ENCODE peak calls at places on chromosome 5, in seven cellular contexts. One of them, this sample, is unnamed.

GRCh38 chr5:170267431-170268152 is 30.0 kb downstream of the LCP2 start:
- DNase-seq in AG04450: peak
- DNase-seq in hepatocyte: peak
- DNase-seq in tibial artery: peak
- DNase-seq in retinal pigment epithelial cell: peak
- DNase-seq in coronary artery: no peak
- DNase-seq in mesothelial cell of epicardium: peak
- DNase-seq in this sample: peak

GRCh38 chr5:174529925-174530681 is 194.3 kb upstream of the MSX2 start:
- DNase-seq in coronary artery: no peak
- DNase-seq in AG04450: no peak
- DNase-seq in mesothelial cell of epicardium: no peak
- DNase-seq in retinal pigment epithelial cell: no peak
- DNase-seq in hepatocyte: no peak
- DNase-seq in tibial artery: no peak
- DNase-seq in this sample: no peak

GRCh38 chr5:150241298-150242225 is 48.0 kb downstream of the CAMK2A start:
- DNase-seq in mesothelial cell of epicardium: no peak
- DNase-seq in AG04450: no peak
- DNase-seq in retinal pigment epithelial cell: no peak
- DNase-seq in coronary artery: no peak
- DNase-seq in tibial artery: no peak
- DNase-seq in hepatocyte: no peak
- DNase-seq in this sample: no peak

GRCh38 chr5:177440211-177440989 is 6.2 kb upstream of the PRR7 start:
- DNase-seq in retinal pigment epithelial cell: no peak
- DNase-seq in mesothelial cell of epicardium: no peak
- DNase-seq in hepatocyte: no peak
- DNase-seq in AG04450: no peak
- DNase-seq in tibial artery: no peak
- DNase-seq in coronary artery: no peak
- DNase-seq in this sample: no peak

GRCh38 chr5:77990020-77990419 is 213.9 kb upstream of the TBCA start:
- DNase-seq in coronary artery: no peak
- DNase-seq in mesothelial cell of epicardium: no peak
- DNase-seq in retinal pigment epithelial cell: no peak
- DNase-seq in AG04450: no peak
- DNase-seq in tibial artery: no peak
- DNase-seq in hepatocyte: no peak
- DNase-seq in this sample: no peak

GRCh38 chr5:63127054-63127453 is 548.4 kb downstream of the LRRC70 start:
- DNase-seq in AG04450: no peak
- DNase-seq in tibial artery: no peak
- DNase-seq in hepatocyte: no peak
- DNase-seq in coronary artery: no peak
- DNase-seq in mesothelial cell of epicardium: no peak
- DNase-seq in retinal pigment epithelial cell: no peak
- DNase-seq in this sample: no peak

GRCh38 chr5:155098433-155098832 is 84.9 kb downstream of the KIF4B start:
- DNase-seq in tibial artery: no peak
- DNase-seq in AG04450: no peak
- DNase-seq in hepatocyte: no peak
- DNase-seq in mesothelial cell of epicardium: no peak
- DNase-seq in retinal pigment epithelial cell: no peak
- DNase-seq in coronary artery: no peak
- DNase-seq in this sample: no peak

GRCh38 chr5:116865651-116866050 is 291.0 kb upstream of the SEMA6A start:
- DNase-seq in retinal pigment epithelial cell: no peak
- DNase-seq in tibial artery: no peak
- DNase-seq in coronary artery: no peak
- DNase-seq in AG04450: no peak
- DNase-seq in mesothelial cell of epicardium: no peak
- DNase-seq in hepatocyte: no peak
- DNase-seq in this sample: no peak

GRCh38 chr5:62460578-62460983 is 48.0 kb downstream of the IPO11 start:
- DNase-seq in AG04450: no peak
- DNase-seq in tibial artery: no peak
- DNase-seq in retinal pigment epithelial cell: no peak
- DNase-seq in mesothelial cell of epicardium: no peak
- DNase-seq in hepatocyte: peak
- DNase-seq in coronary artery: no peak
- DNase-seq in this sample: no peak

GRCh38 chr5:64207978-64208377 is 42.3 kb downstream of the RNF180 start:
- DNase-seq in retinal pigment epithelial cell: no peak
- DNase-seq in mesothelial cell of epicardium: no peak
- DNase-seq in tibial artery: no peak
- DNase-seq in hepatocyte: no peak
- DNase-seq in coronary artery: no peak
- DNase-seq in AG04450: no peak
- DNase-seq in this sample: no peak

GRCh38 chr5:124512236-124512635 is 234.2 kb downstream of the ZNF608 start:
- DNase-seq in coronary artery: no peak
- DNase-seq in tibial artery: no peak
- DNase-seq in hepatocyte: no peak
- DNase-seq in retinal pigment epithelial cell: no peak
- DNase-seq in AG04450: no peak
- DNase-seq in mesothelial cell of epicardium: no peak
- DNase-seq in this sample: no peak

GRCh38 chr5:43619911-43620310 is 16.9 kb downstream of the NNT start:
- DNase-seq in hepatocyte: no peak
- DNase-seq in coronary artery: no peak
- DNase-seq in retinal pigment epithelial cell: no peak
- DNase-seq in AG04450: no peak
- DNase-seq in tibial artery: no peak
- DNase-seq in mesothelial cell of epicardium: no peak
- DNase-seq in this sample: no peak

GRCh38 chr5:21070871-21071270 is 1082.9 kb upstream of the CDH18 start:
- DNase-seq in coronary artery: no peak
- DNase-seq in tibial artery: no peak
- DNase-seq in retinal pigment epithelial cell: no peak
- DNase-seq in AG04450: no peak
- DNase-seq in hepatocyte: no peak
- DNase-seq in mesothelial cell of epicardium: no peak
- DNase-seq in this sample: no peak

GRCh38 chr5:134129411-134130238 is 15.1 kb downstream of the TCF7 start:
- DNase-seq in coronary artery: no peak
- DNase-seq in tibial artery: no peak
- DNase-seq in mesothelial cell of epicardium: no peak
- DNase-seq in retinal pigment epithelial cell: no peak
- DNase-seq in hepatocyte: no peak
- DNase-seq in AG04450: no peak
- DNase-seq in this sample: no peak

GRCh38 chr5:39073759-39074008 is 515 bp downstream of the RICTOR start:
- DNase-seq in retinal pigment epithelial cell: no peak
- DNase-seq in mesothelial cell of epicardium: peak
- DNase-seq in coronary artery: no peak
- DNase-seq in hepatocyte: no peak
- DNase-seq in tibial artery: no peak
- DNase-seq in AG04450: no peak
- DNase-seq in this sample: no peak

GRCh38 chr5:158234323-158235158 is 375.6 kb upstream of the CLINT1 start:
- DNase-seq in coronary artery: no peak
- DNase-seq in AG04450: no peak
- DNase-seq in hepatocyte: peak
- DNase-seq in mesothelial cell of epicardium: no peak
- DNase-seq in tibial artery: no peak
- DNase-seq in retinal pigment epithelial cell: no peak
- DNase-seq in this sample: no peak

GRCh38 chr5:71974165-71974564 is 133.1 kb upstream of the MAP1B start:
- DNase-seq in hepatocyte: no peak
- DNase-seq in coronary artery: no peak
- DNase-seq in AG04450: no peak
- DNase-seq in retinal pigment epithelial cell: no peak
- DNase-seq in tibial artery: peak
- DNase-seq in mesothelial cell of epicardium: no peak
- DNase-seq in this sample: no peak

GRCh38 chr5:168162464-168162863 is 129.0 kb upstream of the WWC1 start:
- DNase-seq in hepatocyte: peak
- DNase-seq in retinal pigment epithelial cell: no peak
- DNase-seq in mesothelial cell of epicardium: no peak
- DNase-seq in tibial artery: no peak
- DNase-seq in coronary artery: no peak
- DNase-seq in AG04450: no peak
- DNase-seq in this sample: no peak

GRCh38 chr5:52893105-52893504 is 96.0 kb upstream of the ITGA2 start:
- DNase-seq in AG04450: peak
- DNase-seq in retinal pigment epithelial cell: no peak
- DNase-seq in coronary artery: no peak
- DNase-seq in hepatocyte: no peak
- DNase-seq in mesothelial cell of epicardium: no peak
- DNase-seq in tibial artery: no peak
- DNase-seq in this sample: no peak

GRCh38 chr5:57681942-57682341 is 199.3 kb upstream of the ACTBL2 start:
- DNase-seq in retinal pigment epithelial cell: peak
- DNase-seq in AG04450: no peak
- DNase-seq in mesothelial cell of epicardium: no peak
- DNase-seq in coronary artery: no peak
- DNase-seq in tibial artery: no peak
- DNase-seq in hepatocyte: no peak
- DNase-seq in this sample: no peak

GRCh38 chr5:90161399-90161798 is 248.2 kb downstream of the CETN3 start:
- DNase-seq in coronary artery: no peak
- DNase-seq in hepatocyte: peak
- DNase-seq in AG04450: no peak
- DNase-seq in retinal pigment epithelial cell: no peak
- DNase-seq in tibial artery: peak
- DNase-seq in mesothelial cell of epicardium: no peak
- DNase-seq in this sample: no peak
- TF ChIP-seq CTCF in coronary artery: no peak
- TF ChIP-seq CTCF in hepatocyte: peak
- TF ChIP-seq CTCF in AG04450: peak
- TF ChIP-seq CTCF in retinal pigment epithelial cell: peak
- TF ChIP-seq CTCF in tibial artery: no peak
- TF ChIP-seq CTCF in mesothelial cell of epicardium: no peak
- TF ChIP-seq CTCF in this sample: peak

GRCh38 chr5:112737472-112738179 is at the start of gene APC:
- DNase-seq in mesothelial cell of epicardium: peak
- DNase-seq in tibial artery: peak
- DNase-seq in coronary artery: peak
- DNase-seq in retinal pigment epithelial cell: peak
- DNase-seq in AG04450: peak
- DNase-seq in hepatocyte: peak
- DNase-seq in this sample: peak
- TF ChIP-seq CTCF in mesothelial cell of epicardium: no peak
- TF ChIP-seq CTCF in tibial artery: peak
- TF ChIP-seq CTCF in coronary artery: no peak
- TF ChIP-seq CTCF in retinal pigment epithelial cell: no peak
- TF ChIP-seq CTCF in AG04450: no peak
- TF ChIP-seq CTCF in hepatocyte: no peak
- TF ChIP-seq CTCF in this sample: no peak

DNA sequence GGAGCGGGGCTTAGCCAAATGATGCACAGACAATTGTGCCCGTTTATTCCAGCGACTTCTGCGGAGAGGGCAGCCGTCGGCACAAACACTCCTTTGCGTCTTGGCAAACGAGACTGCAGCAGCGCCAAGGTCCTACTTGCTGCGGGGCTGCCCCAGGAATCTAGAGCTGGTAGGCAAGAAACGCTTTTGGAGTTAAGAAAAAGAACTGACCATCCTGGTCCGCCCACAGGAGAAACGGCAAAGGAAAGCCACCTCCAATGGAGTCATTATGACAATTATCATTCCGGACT is 2.3 kb downstream of the RXFP3 start:
- DNase-seq in coronary artery: no peak
- DNase-seq in hepatocyte: no peak
- DNase-seq in retinal pigment epithelial cell: no peak
- DNase-seq in AG04450: no peak
- DNase-seq in mesothelial cell of epicardium: no peak
- DNase-seq in tibial artery: no peak
- DNase-seq in this sample: no peak
- TF ChIP-seq CTCF in coronary artery: no peak
- TF ChIP-seq CTCF in hepatocyte: no peak
- TF ChIP-seq CTCF in retinal pigment epithelial cell: no peak
- TF ChIP-seq CTCF in AG04450: no peak
- TF ChIP-seq CTCF in mesothelial cell of epicardium: no peak
- TF ChIP-seq CTCF in tibial artery: no peak
- TF ChIP-seq CTCF in this sample: no peak

GRCh38 chr5:141155540-141156374 is 5.9 kb downstream of the PCDHB6 start:
- DNase-seq in AG04450: no peak
- DNase-seq in hepatocyte: no peak
- DNase-seq in coronary artery: no peak
- DNase-seq in mesothelial cell of epicardium: no peak
- DNase-seq in retinal pigment epithelial cell: no peak
- DNase-seq in tibial artery: no peak
- DNase-seq in this sample: no peak
- TF ChIP-seq CTCF in AG04450: no peak
- TF ChIP-seq CTCF in hepatocyte: no peak
- TF ChIP-seq CTCF in coronary artery: no peak
- TF ChIP-seq CTCF in mesothelial cell of epicardium: peak
- TF ChIP-seq CTCF in retinal pigment epithelial cell: no peak
- TF ChIP-seq CTCF in tibial artery: no peak
- TF ChIP-seq CTCF in this sample: peak

DNA sequence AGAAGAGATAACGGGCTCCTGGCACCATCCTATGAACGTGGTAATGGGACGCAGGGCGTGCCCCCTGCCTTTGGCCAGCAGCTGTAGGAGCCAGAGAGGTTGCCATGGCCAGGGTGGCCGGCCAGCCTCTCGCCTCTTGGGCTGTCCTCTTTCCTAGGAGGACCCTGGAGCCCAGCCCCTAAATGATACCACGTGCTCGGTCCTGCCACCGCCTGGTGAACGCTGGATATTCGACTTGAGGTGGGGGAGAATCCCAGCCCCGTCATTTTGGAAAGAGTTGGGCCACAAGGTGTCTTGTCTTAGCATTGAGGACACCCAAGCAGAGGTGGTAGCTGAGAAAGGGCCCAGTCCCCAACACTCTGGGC is 391 bp upstream of the NRG2 start:
- DNase-seq in tibial artery: peak
- DNase-seq in hepatocyte: no peak
- DNase-seq in AG04450: no peak
- DNase-seq in retinal pigment epithelial cell: no peak
- DNase-seq in coronary artery: no peak
- DNase-seq in mesothelial cell of epicardium: no peak
- DNase-seq in this sample: no peak
- TF ChIP-seq CTCF in tibial artery: no peak
- TF ChIP-seq CTCF in hepatocyte: no peak
- TF ChIP-seq CTCF in AG04450: no peak
- TF ChIP-seq CTCF in retinal pigment epithelial cell: peak
- TF ChIP-seq CTCF in coronary artery: peak
- TF ChIP-seq CTCF in mesothelial cell of epicardium: peak
- TF ChIP-seq CTCF in this sample: peak

DNA sequence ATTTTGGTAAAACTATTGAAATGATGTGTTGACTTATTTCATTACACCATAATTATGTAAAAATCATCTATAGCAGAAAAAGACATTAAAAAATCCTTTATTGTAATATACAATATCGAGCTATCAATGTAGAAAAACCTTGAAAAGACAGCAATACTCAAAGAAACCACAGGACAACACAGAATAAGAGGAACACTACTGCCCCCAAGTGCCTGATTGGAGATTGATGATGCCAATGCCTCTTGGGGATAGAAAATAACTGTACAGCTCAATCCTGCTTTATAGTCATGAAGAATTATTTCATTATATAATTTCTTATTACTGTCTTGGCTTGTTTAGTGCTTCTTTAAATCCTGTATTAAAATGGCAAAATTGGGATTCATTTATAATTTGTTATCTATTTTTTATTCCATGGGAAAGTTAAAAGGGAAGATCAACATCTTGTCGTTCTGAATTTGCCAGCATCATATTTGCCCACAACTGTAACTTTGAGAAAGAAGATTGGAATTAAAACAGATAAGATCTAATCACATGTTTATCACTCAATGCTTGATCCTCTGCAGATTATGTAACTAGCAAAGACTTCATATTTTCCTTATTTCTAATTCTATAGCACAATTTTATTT is 337.5 kb downstream of the CDH9 start:
- DNase-seq in AG04450: no peak
- DNase-seq in tibial artery: no peak
- DNase-seq in mesothelial cell of epicardium: no peak
- DNase-seq in retinal pigment epithelial cell: peak
- DNase-seq in hepatocyte: peak
- DNase-seq in coronary artery: no peak
- DNase-seq in this sample: peak
- TF ChIP-seq CTCF in AG04450: no peak
- TF ChIP-seq CTCF in tibial artery: no peak
- TF ChIP-seq CTCF in mesothelial cell of epicardium: peak
- TF ChIP-seq CTCF in retinal pigment epithelial cell: peak
- TF ChIP-seq CTCF in hepatocyte: peak
- TF ChIP-seq CTCF in coronary artery: no peak
- TF ChIP-seq CTCF in this sample: peak

This sample was measured in D721Med.